ENCODE peak calls at places on chromosomes 11 and 22, in five cellular contexts. One of them, this sample, is unnamed.

GRCh38 chr11:468493-468892 is 18.4 kb downstream of the PTDSS2 start:
- DNase-seq in K562: no peak
- DNase-seq in WTC11: no peak
- DNase-seq in H1: no peak
- DNase-seq in GM12878: no peak
- DNase-seq in this sample: no peak

GRCh38 chr11:68149417-68149816 is 28.2 kb upstream of the CHKA start:
- DNase-seq in K562: no peak
- DNase-seq in WTC11: no peak
- DNase-seq in H1: no peak
- DNase-seq in GM12878: no peak
- DNase-seq in this sample: no peak

GRCh38 chr22:42324991-42325710 is 54.7 kb upstream of the TCF20 start:
- DNase-seq in K562: no peak
- DNase-seq in WTC11: peak; percentile 36
- DNase-seq in H1: no peak
- DNase-seq in GM12878: no peak
- DNase-seq in this sample: no peak

GRCh38 chr11:2532704-2533641 is 88.2 kb downstream of the KCNQ1 start:
- DNase-seq in K562: peak; percentile 89
- DNase-seq in WTC11: peak; percentile 99
- DNase-seq in H1: peak; percentile 96
- DNase-seq in GM12878: peak; percentile 38
- DNase-seq in this sample: peak; percentile 85

GRCh38 chr11:124762624-124763155 is 600 bp upstream of the ESAM start:
- DNase-seq in K562: peak; percentile 55
- DNase-seq in WTC11: peak; percentile 36
- DNase-seq in H1: no peak
- DNase-seq in GM12878: no peak
- DNase-seq in this sample: no peak

GRCh38 chr11:86818466-86819282 is 18.3 kb downstream of the PRSS23 start:
- DNase-seq in K562: peak; percentile 49
- DNase-seq in WTC11: no peak
- DNase-seq in H1: no peak
- DNase-seq in GM12878: peak; percentile 7
- DNase-seq in this sample: peak; percentile 42

GRCh38 chr11:1283091-1283511 is 26.3 kb downstream of the TOLLIP start:
- DNase-seq in K562: no peak
- DNase-seq in WTC11: no peak
- DNase-seq in H1: no peak
- DNase-seq in GM12878: no peak
- DNase-seq in this sample: no peak

GRCh38 chr11:19378814-19379213 is 138.1 kb upstream of the E2F8 start:
- DNase-seq in K562: no peak
- DNase-seq in WTC11: no peak
- DNase-seq in H1: no peak
- DNase-seq in GM12878: no peak
- DNase-seq in this sample: no peak

GRCh38 chr11:12478743-12479142 is 101.4 kb downstream of the PARVA start:
- DNase-seq in K562: no peak
- DNase-seq in WTC11: no peak
- DNase-seq in H1: no peak
- DNase-seq in GM12878: no peak
- DNase-seq in this sample: peak; percentile 19

GRCh38 chr22:42883970-42884369 is 26.9 kb upstream of the ARFGAP3 start:
- DNase-seq in K562: no peak
- DNase-seq in WTC11: no peak
- DNase-seq in H1: no peak
- DNase-seq in GM12878: no peak
- DNase-seq in this sample: no peak

GRCh38 chr11:107819361-107820014 is 39.1 kb downstream of the SLC35F2 start:
- DNase-seq in K562: no peak
- DNase-seq in WTC11: no peak
- DNase-seq in H1: no peak
- DNase-seq in GM12878: no peak
- DNase-seq in this sample: no peak

GRCh38 chr22:37046589-37046988 is 5.0 kb upstream of the KCTD17 start:
- DNase-seq in K562: no peak
- DNase-seq in WTC11: no peak
- DNase-seq in H1: no peak
- DNase-seq in GM12878: no peak
- DNase-seq in this sample: no peak

GRCh38 chr11:13702071-13702470 is 33.6 kb downstream of the FAR1 start:
- DNase-seq in K562: no peak
- DNase-seq in WTC11: no peak
- DNase-seq in H1: no peak
- DNase-seq in GM12878: no peak
- DNase-seq in this sample: no peak

GRCh38 chr11:119298726-119299125 is 18.2 kb downstream of the MCAM start:
- DNase-seq in K562: no peak
- DNase-seq in WTC11: no peak
- DNase-seq in H1: no peak
- DNase-seq in GM12878: no peak
- DNase-seq in this sample: no peak

GRCh38 chr11:842370-843002 is at the start of the genes POLR2L and TSPAN4:
- DNase-seq in K562: peak; percentile 93
- DNase-seq in WTC11: peak; percentile 91
- DNase-seq in H1: no peak
- DNase-seq in GM12878: no peak
- DNase-seq in this sample: peak; percentile 78

GRCh38 chr11:47565340-47566165 is at the start of gene PTPMT1:
- DNase-seq in K562: peak; percentile 85
- DNase-seq in WTC11: peak; percentile 78
- DNase-seq in H1: no peak
- DNase-seq in GM12878: no peak
- DNase-seq in this sample: peak; percentile 68

GRCh38 chr11:28108909-28109308 is 721 bp downstream of the METTL15 start:
- DNase-seq in K562: no peak
- DNase-seq in WTC11: no peak
- DNase-seq in H1: no peak
- DNase-seq in GM12878: no peak
- DNase-seq in this sample: no peak

GRCh38 chr11:45400594-45400993 is 114.5 kb upstream of the SYT13 start:
- DNase-seq in K562: no peak
- DNase-seq in WTC11: no peak
- DNase-seq in H1: no peak
- DNase-seq in GM12878: no peak
- DNase-seq in this sample: no peak

GRCh38 chr11:19352736-19353110 is 112.0 kb upstream of the E2F8 start:
- DNase-seq in K562: no peak
- DNase-seq in WTC11: no peak
- DNase-seq in H1: no peak
- DNase-seq in GM12878: no peak
- DNase-seq in this sample: no peak

GRCh38 chr22:17672417-17672991 is 33.9 kb downstream of the BCL2L13 start:
- DNase-seq in K562: no peak
- DNase-seq in WTC11: no peak
- DNase-seq in H1: no peak
- DNase-seq in GM12878: no peak
- DNase-seq in this sample: no peak

GRCh38 chr22:45246060-45246985 is 5.6 kb upstream of the KIAA0930 start:
- DNase-seq in K562: no peak
- DNase-seq in WTC11: no peak
- DNase-seq in H1: no peak
- DNase-seq in GM12878: no peak
- DNase-seq in this sample: peak; percentile 98

GRCh38 chr11:114348200-114349191 is 51.8 kb downstream of the C11orf71 start:
- DNase-seq in K562: peak; percentile 25
- DNase-seq in WTC11: peak; percentile 34
- DNase-seq in H1: peak; percentile 34
- DNase-seq in GM12878: no peak
- DNase-seq in this sample: peak; percentile 39

GRCh38 chr11:35974878-35975578 is 31.2 kb downstream of the LDLRAD3 start:
- DNase-seq in K562: no peak
- DNase-seq in WTC11: no peak
- DNase-seq in H1: no peak
- DNase-seq in GM12878: no peak
- DNase-seq in this sample: no peak

GRCh38 chr11:84289381-84289906 is 1003.3 kb upstream of the CCDC90B start:
- DNase-seq in K562: no peak
- DNase-seq in WTC11: no peak
- DNase-seq in H1: no peak
- DNase-seq in GM12878: peak; percentile 55
- DNase-seq in this sample: no peak
- TF ChIP-seq ATF2 in K562: no peak
- TF ChIP-seq ATF2 in WTC11: no peak
- TF ChIP-seq ATF2 in H1: no peak
- TF ChIP-seq ATF2 in GM12878: peak; percentile 93
- TF ChIP-seq ATF2 in this sample: no peak

GRCh38 chr11:130118165-130118564 is 41.4 kb upstream of the ST14 start:
- DNase-seq in K562: no peak
- DNase-seq in WTC11: no peak
- DNase-seq in H1: no peak
- DNase-seq in GM12878: peak; percentile 44
- DNase-seq in this sample: no peak

GRCh38 chr11:130114281-130114680 is 44.6 kb downstream of the APLP2 start:
- DNase-seq in K562: no peak
- DNase-seq in WTC11: no peak
- DNase-seq in H1: no peak
- DNase-seq in GM12878: no peak
- DNase-seq in this sample: no peak

GRCh38 chr11:130112071-130112830 is 42.6 kb downstream of the APLP2 start:
- DNase-seq in K562: no peak
- DNase-seq in WTC11: no peak
- DNase-seq in H1: no peak
- DNase-seq in GM12878: no peak
- DNase-seq in this sample: no peak

GRCh38 chr11:130114726-130115125 is 44.9 kb upstream of the ST14 start:
- DNase-seq in K562: no peak
- DNase-seq in WTC11: no peak
- DNase-seq in H1: no peak
- DNase-seq in GM12878: no peak
- DNase-seq in this sample: no peak

DNA sequence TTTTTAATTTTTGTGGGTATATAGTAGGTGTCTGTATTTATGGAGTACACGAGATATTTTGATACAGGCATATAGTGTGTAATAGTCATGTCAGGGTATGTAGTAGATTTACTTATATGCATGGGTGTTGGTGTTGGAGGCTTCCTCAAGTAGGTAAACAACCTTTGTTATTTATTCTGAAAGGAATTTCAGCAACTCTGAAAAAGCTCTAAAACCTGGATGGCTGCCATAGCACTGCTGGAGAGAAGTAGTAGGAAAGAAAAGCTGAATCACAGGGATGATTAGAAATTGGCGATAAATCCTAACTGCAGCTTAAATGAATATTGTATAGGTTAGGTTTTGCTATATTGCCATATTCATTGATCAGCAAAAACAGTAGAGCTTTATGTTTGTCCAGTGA is 44.4 kb upstream of the ST14 start:
- DNase-seq in K562: no peak
- DNase-seq in WTC11: no peak
- DNase-seq in H1: no peak
- DNase-seq in GM12878: no peak
- DNase-seq in this sample: no peak
- TF ChIP-seq ATF2 in K562: no peak
- TF ChIP-seq ATF2 in WTC11: no peak
- TF ChIP-seq ATF2 in H1: no peak
- TF ChIP-seq ATF2 in GM12878: no peak
- TF ChIP-seq ATF2 in this sample: no peak

DNA sequence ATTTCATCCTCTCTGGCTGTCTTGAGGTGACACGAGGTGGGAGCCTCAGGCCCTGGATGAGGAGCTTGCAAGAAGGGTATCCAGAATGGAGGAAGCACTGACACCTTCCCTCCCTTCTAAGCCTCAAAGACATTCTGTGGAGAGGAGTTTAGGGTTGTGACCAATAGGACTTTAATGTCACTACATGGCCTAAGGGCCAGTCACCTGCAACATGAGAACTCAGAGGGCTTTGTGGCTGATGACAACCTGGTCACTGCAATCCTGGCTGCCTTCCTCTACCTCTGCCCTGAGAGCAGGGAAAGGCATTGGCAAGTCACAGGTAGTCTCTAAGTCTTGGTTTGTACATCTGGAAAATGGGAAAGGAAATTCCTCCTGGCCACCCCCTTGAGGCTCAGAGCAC is 33.7 kb downstream of the PISD start:
- DNase-seq in K562: no peak
- DNase-seq in WTC11: no peak
- DNase-seq in H1: no peak
- DNase-seq in GM12878: no peak
- DNase-seq in this sample: no peak
- TF ChIP-seq ATF2 in K562: no peak
- TF ChIP-seq ATF2 in WTC11: no peak
- TF ChIP-seq ATF2 in H1: no peak
- TF ChIP-seq ATF2 in GM12878: no peak
- TF ChIP-seq ATF2 in this sample: no peak

GRCh38 chr11:110308071-110308470 is 11.7 kb upstream of the RDX start:
- DNase-seq in K562: no peak
- DNase-seq in WTC11: no peak
- DNase-seq in H1: no peak
- DNase-seq in GM12878: no peak
- DNase-seq in this sample: no peak

GRCh38 chr11:110312670-110313069 is 16.3 kb upstream of the RDX start:
- DNase-seq in K562: no peak
- DNase-seq in WTC11: no peak
- DNase-seq in H1: no peak
- DNase-seq in GM12878: no peak
- DNase-seq in this sample: no peak

GRCh38 chr11:110317516-110317932 is 21.1 kb upstream of the RDX start:
- DNase-seq in K562: peak; percentile 65
- DNase-seq in WTC11: no peak
- DNase-seq in H1: no peak
- DNase-seq in GM12878: no peak
- DNase-seq in this sample: no peak

GRCh38 chr11:110314366-110315095 is 18.1 kb upstream of the RDX start:
- DNase-seq in K562: no peak
- DNase-seq in WTC11: no peak
- DNase-seq in H1: no peak
- DNase-seq in GM12878: no peak
- DNase-seq in this sample: no peak

DNA sequence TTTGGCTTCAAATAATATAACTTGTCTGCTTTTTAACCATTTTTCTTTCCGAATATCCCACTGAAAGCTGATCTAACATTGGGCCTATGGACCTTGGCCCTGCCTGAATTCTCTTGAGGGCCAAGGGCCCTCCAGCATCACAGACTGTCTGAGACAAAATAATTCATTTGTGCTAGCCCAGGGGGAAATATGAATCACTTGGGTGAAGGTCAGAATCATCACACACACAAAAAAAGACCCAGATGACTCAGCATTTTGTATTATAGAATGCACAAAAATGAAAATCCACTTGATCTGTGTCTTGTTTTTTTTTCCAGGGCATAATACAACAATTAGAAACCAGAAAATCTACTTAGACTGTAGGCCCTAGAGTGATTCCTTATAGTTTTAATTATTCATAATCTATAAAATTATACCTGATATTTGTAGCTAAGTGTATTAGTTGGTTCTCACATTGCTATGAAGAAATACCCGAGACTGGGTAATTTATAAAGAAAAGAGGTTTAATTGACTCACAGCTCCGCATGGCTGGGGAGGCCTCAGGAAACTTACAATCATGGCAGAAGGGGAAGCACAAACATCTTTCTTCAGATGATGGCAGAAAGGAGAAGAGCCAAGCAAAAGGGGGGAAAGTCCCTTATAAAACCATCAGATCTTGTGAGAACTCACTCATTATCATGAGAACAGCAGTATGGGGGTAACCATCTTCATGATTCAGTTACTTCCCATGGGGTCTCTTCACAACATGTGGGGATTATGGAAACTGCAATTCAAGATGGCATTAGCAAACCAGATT is 15.6 kb upstream of the RDX start:
- DNase-seq in K562: peak; percentile 29
- DNase-seq in WTC11: no peak
- DNase-seq in H1: no peak
- DNase-seq in GM12878: no peak
- DNase-seq in this sample: no peak
- TF ChIP-seq ATF2 in K562: no peak
- TF ChIP-seq ATF2 in WTC11: no peak
- TF ChIP-seq ATF2 in H1: no peak
- TF ChIP-seq ATF2 in GM12878: peak; percentile 37
- TF ChIP-seq ATF2 in this sample: no peak